ENCODE peak calls at places on chromosomes 1 and 21, in four cellular contexts. T is stimulated activated CD8-positive, alpha-beta memory T cell treated with anti-CD3 and anti-CD28 coated beads, Interleukin-7, amount 100 ng/mL, for 1 hour; A is IMR-90; G is NCI-H1105 treated with DMSO at 0.1 percent for 48 hours. J is an unnamed sample.
A peak's percentile ranks its signal among the peaks of the same experiment; 100 is the strongest.

GRCh38 chr1:114131526-114132220 is 22.0 kb downstream of the SYT6 start:
- DNase-seq in G (no peak), T (no peak), A (peak; percentile 3), J (no peak)

GRCh38 chr1:94720091-94720793 is 99.9 kb upstream of the SLC44A3 start:
- DNase-seq in A (no peak), T (no peak), G (no peak), J (no peak)

GRCh38 chr21:34930971-34931370 is 118.1 kb downstream of the RUNX1 start:
- DNase-seq in A (peak; percentile 54), G (no peak), T (no peak), J (no peak)

GRCh38 chr1:206706298-206706791 is 21.6 kb downstream of the MAPKAPK2 start:
- DNase-seq in G (peak; percentile 27), A (peak; percentile 92), T (no peak), J (no peak)

GRCh38 chr1:171222961-171223360 is 25.3 kb upstream of the FMO1 start:
- DNase-seq in A (no peak), T (no peak), G (no peak), J (no peak)

GRCh38 chr21:36087362-36088138 is 17.7 kb downstream of the CBR1 start:
- DNase-seq in A (peak; percentile 23), G (no peak), T (no peak), J (no peak)

GRCh38 chr1:101235696-101236545 is 898 bp upstream of the S1PR1 start:
- DNase-seq in G (peak; percentile 33), A (peak; percentile 37), T (peak; percentile 32), J (no peak)

GRCh38 chr1:93907718-93908117 is 1.5 kb downstream of the GCLM start:
- DNase-seq in T (no peak), A (peak; percentile 54), G (peak; percentile 62), J (no peak)

GRCh38 chr1:182996816-182997215 is 26.4 kb upstream of the LAMC1 start:
- DNase-seq in A (no peak), G (no peak), T (no peak), J (no peak)

GRCh38 chr1:150477733-150478132 is 9.5 kb upstream of the TARS2 start:
- DNase-seq in A (peak; percentile 85), T (no peak), G (no peak), J (no peak)

GRCh38 chr1:238485906-238486219 is 595.1 kb upstream of the ZP4 start:
- DNase-seq in T (no peak), G (no peak), A (no peak), J (no peak)

GRCh38 chr1:69201716-69202115 is 366.0 kb upstream of the LRRC7 start:
- DNase-seq in T (no peak), G (no peak), A (no peak), J (no peak)

GRCh38 chr21:36635991-36636390 is 62.9 kb upstream of the SIM2 start:
- DNase-seq in A (no peak), T (no peak), G (no peak), J (no peak)

GRCh38 chr1:172957491-172957890 is 93.2 kb downstream of the TNFSF18 start:
- DNase-seq in T (no peak), G (no peak), A (no peak), J (no peak)